ENCODE peak calls at places on chromosomes 16 and 17, in five cellular contexts. T is PC-3, X is endodermal cell, L is OCI-LY7, E is tibial nerve. Z is an unnamed sample.

GRCh38 chr17:70655179-70655578 is 485.8 kb downstream of the KCNJ2 start:
- DNase-seq in T (no peak), X (no peak), L (no peak), E (no peak), Z (no peak)

GRCh38 chr16:70740919-70741778 is 55.3 kb upstream of the MTSS2 start:
- DNase-seq in T (no peak), X (no peak), L (no peak), E (no peak), Z (no peak)

GRCh38 chr17:1762233-1762905 is 509 bp downstream of the SERPINF1 start:
- DNase-seq in T (no peak), X (peak; percentile 77), L (no peak), E (no peak), Z (peak; percentile 78)

GRCh38 chr17:1769826-1770477 is 8.1 kb downstream of the SERPINF1 start:
- DNase-seq in T (peak; percentile 17), X (peak; percentile 94), L (no peak), E (no peak), Z (no peak)

GRCh38 chr17:64081802-64082799 is 47.8 kb downstream of the ERN1 start:
- DNase-seq in T (peak; percentile 98), X (no peak), L (peak; percentile 78), E (no peak), Z (no peak)

GRCh38 chr16:56093055-56093454 is 98.2 kb upstream of the GNAO1 start:
- DNase-seq in T (no peak), X (no peak), L (no peak), E (no peak), Z (no peak)

GRCh38 chr16:80804061-80804450 is 342 bp downstream of the CDYL2 start:
- DNase-seq in T (peak; percentile 34), X (peak; percentile 75), L (peak; percentile 32), E (no peak), Z (no peak)

GRCh38 chr17:44968225-44969143 is at the start of gene C1QL1:
- DNase-seq in T (peak; percentile 96), X (peak; percentile 99), L (peak; percentile 92), E (peak; percentile 80), Z (peak; percentile 84)

GRCh38 chr16:73768786-73769203 is 527.8 kb upstream of the PSMD7 start:
- DNase-seq in T (peak; percentile 1), X (no peak), L (no peak), E (no peak), Z (no peak)

GRCh38 chr16:1208239-1208830 is 16.7 kb downstream of the TPSG1 start:
- DNase-seq in T (no peak), X (no peak), L (no peak), E (no peak), Z (no peak)

GRCh38 chr16:55263271-55264250 is 60.4 kb upstream of the IRX6 start:
- DNase-seq in T (no peak), X (no peak), L (no peak), E (no peak), Z (no peak)

GRCh38 chr17:28745052-28745776 is 1.4 kb downstream of the TRAF4 start:
- DNase-seq in T (peak; percentile 41), X (peak; percentile 82), L (peak; percentile 71), E (peak; percentile 41), Z (no peak)

DNA sequence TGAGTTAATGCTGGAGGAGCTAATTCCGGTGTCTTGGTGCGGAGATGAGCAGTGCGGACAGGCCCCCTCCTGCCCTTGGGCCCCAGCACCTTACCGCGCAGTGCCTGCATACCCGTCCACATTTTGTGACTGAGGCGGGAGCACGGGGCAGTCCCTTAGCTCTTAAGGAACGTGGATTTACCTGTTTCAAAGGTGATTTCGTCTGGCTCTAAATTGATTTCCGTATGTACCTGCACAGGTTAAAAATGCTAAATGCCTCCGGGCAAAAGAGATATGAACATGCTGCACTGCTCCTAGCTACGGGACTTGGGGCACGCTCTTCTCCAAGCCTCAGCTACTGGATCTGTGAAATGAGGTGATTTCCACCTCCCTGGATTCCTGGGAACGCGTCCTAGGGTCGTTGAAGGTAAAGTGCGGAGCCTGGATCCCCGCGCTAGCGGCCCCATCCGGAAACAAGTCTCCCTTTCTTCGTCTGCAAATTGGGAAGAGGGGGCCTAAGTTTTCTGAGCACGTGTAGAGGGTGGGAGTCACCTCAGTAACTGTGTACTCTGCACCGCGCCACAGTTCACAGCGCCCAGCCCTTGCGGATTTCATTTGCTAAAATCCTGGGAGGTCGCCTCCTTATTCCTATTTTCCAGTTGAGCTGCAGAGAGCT is 669 bp upstream of the CRISPLD2 start:
- DNase-seq in T (no peak), X (peak; percentile 72), L (no peak), E (no peak), Z (no peak)
- H3K4me3 ChIP-seq in T (peak overlapping the region; percentile 69), X (peak overlapping the region; percentile 83), L (no peak overlapping the region), E (peak overlapping the region; percentile 60), Z (peak overlapping the region; percentile 70)

GRCh38 chr16:22001591-22001990 is 675 bp upstream of the PDZD9 start:
- DNase-seq in T (peak; percentile 82), X (no peak), L (no peak), E (no peak), Z (no peak)
- H3K4me3 ChIP-seq in T (peak overlapping the region; percentile 58), X (no peak overlapping the region), L (no peak overlapping the region), E (no peak overlapping the region), Z (no peak overlapping the region)

GRCh38 chr16:20674684-20675487 is 22.6 kb downstream of the ACSM1 start:
- DNase-seq in T (no peak), X (peak; percentile 62), L (no peak), E (no peak), Z (no peak)
- H3K4me3 ChIP-seq in T (peak overlapping the region; percentile 62), X (no peak overlapping the region), L (no peak overlapping the region), E (peak overlapping the region; percentile 42), Z (peak overlapping the region; percentile 69)

DNA sequence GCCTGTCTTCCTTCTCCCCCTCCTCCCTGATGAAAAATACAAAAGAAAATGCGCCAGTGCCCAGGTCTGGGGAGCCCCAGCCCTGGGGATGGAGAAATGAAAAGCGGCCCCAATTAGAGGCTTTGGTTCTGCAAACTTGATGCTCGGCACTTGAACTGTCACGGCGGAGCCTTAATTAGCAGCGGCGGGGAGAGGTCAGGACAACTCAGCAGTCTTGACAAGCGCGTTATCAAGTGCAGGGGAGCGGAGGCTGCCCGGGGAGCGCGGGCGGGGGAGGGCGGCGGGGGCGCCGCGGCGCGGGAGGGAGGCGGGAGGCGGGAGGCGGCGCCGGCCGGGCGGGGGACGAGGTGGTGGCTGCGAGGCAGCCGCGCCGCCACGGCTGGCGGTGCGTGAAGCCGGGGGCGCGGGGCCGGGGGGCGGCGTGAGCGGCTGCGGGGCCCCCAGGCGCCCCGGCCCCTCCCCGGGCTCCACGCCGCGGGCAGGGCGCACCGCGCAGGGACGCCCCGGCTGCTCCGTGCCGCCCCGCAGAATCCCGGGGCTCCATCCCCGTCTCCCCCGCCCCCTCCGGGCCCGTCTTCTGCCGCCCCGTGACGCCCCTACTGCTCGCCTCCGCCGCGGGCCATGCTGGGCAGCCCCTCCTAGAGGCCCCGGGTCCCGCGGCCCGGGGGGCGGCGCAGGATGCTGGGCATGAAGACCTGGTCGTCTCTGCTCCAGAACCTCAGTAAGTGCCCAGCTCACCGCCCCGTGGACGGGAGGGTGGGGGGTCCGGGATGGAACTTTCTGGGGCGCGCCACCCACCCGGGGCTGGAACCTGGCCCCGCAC is 150.5 kb upstream of the GSE1 start:
- DNase-seq in T (no peak), X (peak; percentile 74), L (peak; percentile 22), E (no peak), Z (no peak)
- H3K4me3 ChIP-seq in T (no peak overlapping the region), X (peak overlapping the region; percentile 78), L (no peak overlapping the region), E (peak overlapping the region; percentile 48), Z (peak overlapping the region; percentile 70)

GRCh38 chr16:89123831-89124100 is 30.1 kb downstream of the ACSF3 start:
- DNase-seq in T (no peak), X (no peak), L (no peak), E (no peak), Z (no peak)

GRCh38 chr16:89121691-89122321 is 28.2 kb downstream of the ACSF3 start:
- DNase-seq in T (no peak), X (no peak), L (no peak), E (no peak), Z (no peak)

GRCh38 chr16:89123001-89123830 is 29.6 kb downstream of the ACSF3 start:
- DNase-seq in T (no peak), X (no peak), L (no peak), E (no peak), Z (no peak)

GRCh38 chr16:89120921-89121351 is 27.3 kb downstream of the ACSF3 start:
- DNase-seq in T (no peak), X (no peak), L (no peak), E (no peak), Z (no peak)

GRCh38 chr16:89122322-89122831 is 28.7 kb downstream of the ACSF3 start:
- DNase-seq in T (no peak), X (no peak), L (peak; percentile 96), E (no peak), Z (no peak)
- H3K4me3 ChIP-seq in T (no peak overlapping the region), X (no peak overlapping the region), L (peak overlapping the region; percentile 43), E (no peak overlapping the region), Z (no peak overlapping the region)

DNA sequence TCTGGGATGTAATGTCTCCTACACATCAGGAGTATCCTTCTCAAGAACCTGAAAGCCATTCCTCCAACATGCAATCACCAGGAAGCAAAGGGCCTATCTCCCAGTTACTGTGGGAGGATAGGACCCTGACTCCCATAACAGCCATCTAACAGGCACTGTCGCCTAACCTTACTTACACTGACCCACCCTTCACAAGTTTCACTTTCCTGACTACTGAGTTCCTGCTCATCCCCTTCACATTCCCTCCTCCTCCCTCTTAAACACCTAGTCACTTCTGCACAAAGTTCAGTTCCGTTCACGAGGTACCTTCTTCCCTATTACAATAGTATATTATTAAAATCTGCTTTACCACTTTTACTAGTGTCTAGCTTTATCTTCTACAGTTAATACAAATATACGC is 1.3 kb downstream of the C17orf67 start:
- DNase-seq in T (peak; percentile 15), X (no peak), L (no peak), E (no peak), Z (no peak)
- H3K4me3 ChIP-seq in T (peak overlapping the region; percentile 74), X (peak overlapping the region; percentile 91), L (peak overlapping the region; percentile 77), E (peak overlapping the region; percentile 95), Z (peak overlapping the region; percentile 78)

GRCh38 chr17:17970699-17971430 is 1.3 kb downstream of the TOM1L2 start:
- DNase-seq in T (peak; percentile 87), X (no peak), L (no peak), E (no peak), Z (no peak)
- H3K4me3 ChIP-seq in T (peak overlapping the region; percentile 80), X (peak overlapping the region; percentile 78), L (peak overlapping the region; percentile 81), E (peak overlapping the region; percentile 78), Z (peak overlapping the region; percentile 95)

GRCh38 chr17:74385201-74385600 is 17.9 kb downstream of the GPR142 start:
- DNase-seq in T (no peak), X (no peak), L (no peak), E (no peak), Z (no peak)

GRCh38 chr17:74379495-74380085 is 12.3 kb downstream of the GPR142 start:
- DNase-seq in T (peak; percentile 92), X (peak; percentile 100), L (peak; percentile 88), E (peak; percentile 98), Z (peak; percentile 92)

GRCh38 chr17:74380959-74381808 is 13.9 kb downstream of the GPR142 start:
- DNase-seq in T (no peak), X (no peak), L (no peak), E (no peak), Z (no peak)

GRCh38 chr17:74383140-74383539 is 15.8 kb downstream of the GPR142 start:
- DNase-seq in T (no peak), X (no peak), L (no peak), E (no peak), Z (no peak)

GRCh38 chr17:74380086-74380958 is 13.0 kb downstream of the GPR142 start:
- DNase-seq in T (peak; percentile 89), X (peak; percentile 67), L (no peak), E (no peak), Z (no peak)
- H3K4me3 ChIP-seq in T (peak overlapping the region; percentile 49), X (no peak overlapping the region), L (no peak overlapping the region), E (no peak overlapping the region), Z (peak overlapping the region; percentile 62)

Z was measured in coronary artery.